ENCODE peak calls at places on chromosomes 12 and 14, in six cellular contexts. L is activated naive CD4-positive, alpha-beta T cell; V is NCI-H524; B is left ventricle myocardium superior; X is activated T-cell treated with anti-CD3 and anti-CD28 coated beads for 48 hours; F is stimulated activated CD4-positive, alpha-beta T cell treated with anti-CD3 and anti-CD28 coated beads, Interleukin-15, amount 100 ng/mL, for 1 hour. C is an unnamed sample.

GRCh38 chr12:104630230-104630670 is 173.5 kb downstream of the CHST11 start:
- DNase-seq in L (no peak), V (peak; percentile 99), B (no peak), X (no peak), F (no peak), C (no peak)

GRCh38 chr12:104736307-104736706 is 221.8 kb downstream of the SLC41A2 start:
- DNase-seq in L (no peak), V (no peak), B (no peak), X (no peak), F (no peak), C (no peak)

GRCh38 chr14:69997849-69998248 is 118.6 kb downstream of the SMOC1 start:
- DNase-seq in L (no peak), V (no peak), B (no peak), X (no peak), F (no peak), C (no peak)

GRCh38 chr14:81565441-81566290 is 32.0 kb upstream of the SEL1L start:
- DNase-seq in L (no peak), V (peak; percentile 77), B (no peak), X (no peak), F (no peak), C (no peak)

GRCh38 chr12:127562781-127563180 is 704.2 kb upstream of the TMEM132C start:
- DNase-seq in L (no peak), V (no peak), B (no peak), X (no peak), F (no peak), C (no peak)

GRCh38 chr14:99081880-99082279 is 190.1 kb downstream of the BCL11B start:
- DNase-seq in L (no peak), V (no peak), B (no peak), X (no peak), F (no peak), C (no peak)

GRCh38 chr12:12941450-12942350 is 10.3 kb downstream of the GPRC5D start:
- DNase-seq in L (no peak), V (peak; percentile 77), B (no peak), X (no peak), F (no peak), C (no peak)

GRCh38 chr14:59727073-59727661 is 143.4 kb downstream of the RTN1 start:
- DNase-seq in L (no peak), V (peak; percentile 49), B (no peak), X (no peak), F (no peak), C (no peak)

GRCh38 chr12:2129076-2129475 is 76.3 kb downstream of the CACNA1C start:
- DNase-seq in L (no peak), V (no peak), B (no peak), X (no peak), F (no peak), C (no peak)

GRCh38 chr14:20848955-20849570 is 42.1 kb upstream of the RNASE3 start:
- DNase-seq in L (no peak), V (no peak), B (no peak), X (no peak), F (no peak), C (no peak)

GRCh38 chr12:32098112-32098511 is 8.5 kb upstream of the BICD1 start:
- DNase-seq in L (no peak), V (no peak), B (no peak), X (no peak), F (no peak), C (no peak)

C was measured in Right ventricle myocardium inferior.